ENCODE peak calls at places on chromosomes 13 and 19, in six cellular contexts. N is thoracic aorta, W is A673, V is omental fat pad, B is osteoblast, O is psoas muscle. U is an unnamed sample.

GRCh38 chr19:42052241-42052863 is 17.7 kb downstream of the GRIK5 start:
- DNase-seq in N (no peak), V (no peak), O (no peak), B (peak), W (peak), U (no peak)

GRCh38 chr19:5801796-5802616 is 2.9 kb upstream of the NRTN start:
- DNase-seq in W (peak), B (no peak), O (no peak), V (no peak), N (no peak), U (no peak)

GRCh38 chr19:6473652-6474051 is 7.9 kb downstream of the DENND1C start:
- DNase-seq in O (no peak), W (no peak), N (no peak), V (no peak), B (no peak), U (no peak)

GRCh38 chr13:97659602-97660001 is 225.6 kb downstream of the RAP2A start:
- DNase-seq in O (no peak), N (no peak), W (peak), B (no peak), V (no peak), U (no peak)

GRCh38 chr13:75876371-75877050 is 240.4 kb downstream of the LMO7 start:
- DNase-seq in B (no peak), V (no peak), O (peak), W (peak), N (no peak), U (no peak)

GRCh38 chr13:36736119-36736726 is 62.4 kb downstream of the SERTM1 start:
- DNase-seq in W (peak), B (peak), O (no peak), V (no peak), N (no peak), U (no peak)

GRCh38 chr19:51514866-51515481 is 13.4 kb upstream of the SIGLEC12 start:
- DNase-seq in V (no peak), N (no peak), O (no peak), W (peak), B (peak), U (no peak)

GRCh38 chr19:31674503-31675186 is 325.4 kb upstream of the TSHZ3 start:
- DNase-seq in B (no peak), W (no peak), N (no peak), V (no peak), O (no peak), U (no peak)

GRCh38 chr19:42081584-42082258 is 5.8 kb downstream of the ZNF574 start:
- DNase-seq in B (peak), N (no peak), O (no peak), V (no peak), W (peak), U (no peak)

GRCh38 chr19:590396-590745 is 690 bp downstream of the HCN2 start:
- DNase-seq in W (peak), N (no peak), O (no peak), B (no peak), V (no peak), U (no peak)

GRCh38 chr19:48292798-48293197 is 22.9 kb downstream of the ZNF114 start:
- DNase-seq in W (peak), N (no peak), O (peak), V (peak), B (peak), U (no peak)

GRCh38 chr13:48733739-48734329 is 80.1 kb downstream of the CYSLTR2 start:
- DNase-seq in V (no peak), O (no peak), W (no peak), B (no peak), N (no peak), U (no peak)

GRCh38 chr19:38173324-38174041 is 50.5 kb downstream of the DPF1 start:
- DNase-seq in B (peak), W (no peak), O (peak), V (no peak), N (peak), U (no peak)

GRCh38 chr13:112674412-112675383 is 15.1 kb upstream of the ATP11A start:
- DNase-seq in N (no peak), B (peak), W (no peak), V (no peak), O (no peak), U (no peak)

GRCh38 chr13:34207334-34207733 is 389.4 kb downstream of the RFC3 start:
- DNase-seq in B (peak), N (no peak), W (peak), V (no peak), O (no peak), U (no peak)

GRCh38 chr13:26386026-26386425 is 132.1 kb downstream of the CDK8 start:
- DNase-seq in N (no peak), V (no peak), B (no peak), W (no peak), O (no peak), U (no peak)

GRCh38 chr13:73079359-73079758 is 20.6 kb downstream of the KLF5 start:
- DNase-seq in O (no peak), W (no peak), N (no peak), V (no peak), B (no peak), U (no peak)

GRCh38 chr19:32691952-32692726 is 518 bp downstream of the NUDT19 start:
- DNase-seq in N (no peak), B (peak), O (peak), V (no peak), W (peak), U (no peak)

GRCh38 chr13:42895781-42896180 is 96.3 kb downstream of the EPSTI1 start:
- DNase-seq in O (no peak), W (no peak), B (no peak), N (no peak), V (no peak), U (no peak)

GRCh38 chr13:41059466-41059865 is 1.8 kb upstream of the WBP4 start:
- DNase-seq in B (peak), O (no peak), V (no peak), N (no peak), W (peak), U (no peak)

GRCh38 chr13:28532226-28533048 is 37.5 kb upstream of the FLT1 start:
- DNase-seq in B (peak), N (no peak), V (no peak), W (peak), O (peak), U (no peak)

GRCh38 chr19:748274-748598 is 2.7 kb upstream of the MISP start:
- DNase-seq in O (no peak), B (no peak), N (no peak), W (no peak), V (no peak), U (no peak)

GRCh38 chr19:40365613-40366401 is 17.3 kb downstream of the PLD3 start:
- DNase-seq in V (peak), W (peak), O (peak), B (peak), N (no peak), U (peak)

GRCh38 chr13:94236876-94237275 is 242.6 kb downstream of the DCT start:
- DNase-seq in O (no peak), B (no peak), N (no peak), W (no peak), V (no peak), U (no peak)

GRCh38 chr13:65907656-65908441 is 1322.3 kb downstream of the PCDH9 start:
- DNase-seq in N (no peak), B (no peak), W (no peak), O (no peak), V (no peak), U (no peak)

GRCh38 chr19:47158879-47159509 is 28.4 kb downstream of the SAE1 start:
- DNase-seq in O (no peak), B (peak), V (no peak), N (no peak), W (no peak), U (no peak)

GRCh38 chr19:3275068-3275582 is 50.7 kb downstream of the CELF5 start:
- DNase-seq in V (no peak), B (peak), O (no peak), N (no peak), W (peak), U (no peak)

GRCh38 chr19:6576869-6577281 is 14.1 kb downstream of the CD70 start:
- DNase-seq in B (no peak), W (no peak), N (no peak), V (no peak), O (no peak), U (no peak)

GRCh38 chr13:28545583-28546333 is 50.8 kb upstream of the FLT1 start:
- DNase-seq in V (no peak), B (no peak), O (no peak), N (no peak), W (no peak), U (no peak)

GRCh38 chr19:46384396-46384795 is 29.0 kb downstream of the CCDC8 start:
- DNase-seq in B (no peak), W (no peak), O (no peak), N (no peak), V (no peak), U (peak)

GRCh38 chr19:6232567-6232966 is 47.2 kb downstream of the MLLT1 start:
- DNase-seq in O (peak), V (no peak), N (no peak), B (peak), W (no peak), U (no peak)

DNA sequence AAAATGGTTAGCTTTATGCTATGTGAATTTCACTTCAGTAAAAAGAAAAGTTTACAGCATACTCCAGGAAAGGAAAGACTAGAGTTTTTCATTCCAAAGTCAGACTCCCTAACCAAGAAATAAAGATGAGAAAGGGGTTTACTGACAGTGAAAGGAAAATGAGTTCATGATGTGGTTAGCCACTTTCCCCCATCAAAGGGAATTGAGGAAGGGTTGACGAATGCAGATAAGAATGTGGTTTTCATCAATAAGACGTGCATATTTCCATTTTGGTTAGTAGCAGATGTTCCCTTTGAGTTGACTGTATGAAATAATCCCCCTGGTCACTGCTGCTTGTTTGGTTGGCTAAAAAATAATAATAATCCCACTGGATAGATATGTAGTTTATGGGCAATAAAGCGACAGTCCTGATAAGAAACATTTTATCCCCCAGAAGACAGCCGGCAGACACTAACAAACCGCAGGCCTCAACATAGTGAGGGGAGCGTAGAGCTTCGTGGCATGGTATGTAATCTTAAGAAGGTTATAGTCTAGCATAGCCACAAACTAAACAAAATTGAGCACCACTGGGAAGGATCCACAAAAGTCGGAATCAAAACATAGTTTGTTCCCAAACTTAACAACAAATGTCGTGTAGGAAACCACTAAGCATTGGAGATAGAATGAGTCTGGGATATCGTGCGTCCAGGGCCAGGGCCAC is 114.8 kb downstream of the COL4A2 start:
- DNase-seq in V (no peak), W (no peak), B (peak), O (no peak), N (no peak), U (no peak)
- TF ChIP-seq CTCF in V (no peak), W (no peak), B (no peak), O (no peak), N (no peak), U (no peak)

GRCh38 chr19:9584073-9584833 is at the start of gene ZNF121:
- DNase-seq in N (peak), O (peak), B (peak), V (peak), W (peak), U (peak)

GRCh38 chr19:9586764-9587163 is 2.5 kb upstream of the ZNF121 start:
- DNase-seq in O (peak), B (peak), V (peak), W (peak), N (peak), U (no peak)
- TF ChIP-seq CTCF in O (peak), B (peak), V (no peak), W (peak), N (peak), U (peak)

GRCh38 chr19:17500447-17501198 is 10.8 kb upstream of the PGLS start:
- DNase-seq in W (no peak), N (no peak), V (no peak), B (peak), O (no peak), U (no peak)
- TF ChIP-seq CTCF in W (no peak), N (no peak), V (no peak), B (no peak), O (no peak), U (no peak)

GRCh38 chr13:67134322-67135129 is 95.6 kb downstream of the PCDH9 start:
- DNase-seq in W (no peak), V (no peak), N (no peak), B (peak), O (no peak), U (no peak)

GRCh38 chr13:67133476-67133875 is 96.7 kb downstream of the PCDH9 start:
- DNase-seq in V (no peak), B (no peak), O (no peak), W (no peak), N (no peak), U (no peak)

GRCh38 chr13:67131393-67131792 is 98.7 kb downstream of the PCDH9 start:
- DNase-seq in V (no peak), W (no peak), B (no peak), N (no peak), O (no peak), U (no peak)

GRCh38 chr13:67128148-67128547 is 102.0 kb downstream of the PCDH9 start:
- DNase-seq in O (no peak), W (no peak), V (no peak), N (no peak), B (no peak), U (no peak)

DNA sequence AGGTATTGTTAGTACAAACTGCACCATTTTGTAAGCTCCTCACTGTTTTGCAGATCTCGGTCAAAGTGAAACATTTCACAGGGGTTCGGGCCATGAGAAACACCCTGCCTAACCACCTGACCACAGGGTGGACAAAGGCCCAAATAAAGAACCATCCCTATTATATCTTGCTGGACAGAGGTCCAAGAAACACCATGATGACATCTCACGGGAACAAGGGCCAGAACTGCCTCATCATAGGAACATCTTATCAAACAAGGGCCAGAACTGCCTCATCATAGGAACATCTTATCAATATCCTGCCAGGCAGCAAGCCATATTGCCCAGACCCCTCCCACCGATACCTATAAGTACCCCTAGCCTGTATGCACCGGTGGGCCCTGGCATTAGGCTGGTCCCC is 99.7 kb downstream of the PCDH9 start:
- DNase-seq in O (no peak), W (no peak), N (no peak), V (no peak), B (no peak), U (no peak)
- TF ChIP-seq CTCF in O (no peak), W (no peak), N (no peak), V (no peak), B (no peak), U (no peak)

GRCh38 chr13:30132623-30133553 is 174.5 kb downstream of the KATNAL1 start:
- DNase-seq in B (peak), V (peak), W (peak), N (peak), O (peak), U (peak)
- TF ChIP-seq CTCF in B (peak), V (peak), W (peak), N (peak), O (peak), U (peak)

U was measured in type B pancreatic cell.